ENCODE peak calls at places on chromosomes 7 and 10, in five cellular contexts. One of them, this sample, is unnamed.

GRCh38 chr7:1800876-1801275 is 130.8 kb downstream of the ELFN1 start:
- DNase-seq in prostate gland: no peak
- DNase-seq in pancreas: no peak
- DNase-seq in breast epithelium: no peak
- DNase-seq in naive thymus-derived CD4-positive, alpha-beta T cell: no peak
- DNase-seq in this sample: no peak

GRCh38 chr7:85630904-85631582 is 444.2 kb upstream of the SEMA3D start:
- DNase-seq in breast epithelium: no peak
- DNase-seq in prostate gland: no peak
- DNase-seq in pancreas: no peak
- DNase-seq in naive thymus-derived CD4-positive, alpha-beta T cell: no peak
- DNase-seq in this sample: peak

GRCh38 chr7:121172484-121172883 is 156.3 kb upstream of the WNT16 start:
- DNase-seq in naive thymus-derived CD4-positive, alpha-beta T cell: no peak
- DNase-seq in prostate gland: no peak
- DNase-seq in pancreas: no peak
- DNase-seq in breast epithelium: no peak
- DNase-seq in this sample: no peak

GRCh38 chr7:148327379-148327778 is 263.2 kb upstream of the C7orf33 start:
- DNase-seq in naive thymus-derived CD4-positive, alpha-beta T cell: no peak
- DNase-seq in prostate gland: no peak
- DNase-seq in breast epithelium: no peak
- DNase-seq in pancreas: no peak
- DNase-seq in this sample: no peak

GRCh38 chr10:48461623-48462481 is 143.0 kb downstream of the ARHGAP22 start:
- DNase-seq in naive thymus-derived CD4-positive, alpha-beta T cell: no peak
- DNase-seq in pancreas: no peak
- DNase-seq in prostate gland: no peak
- DNase-seq in breast epithelium: peak
- DNase-seq in this sample: no peak

GRCh38 chr10:114045071-114045737 is 1.5 kb downstream of the ADRB1 start:
- DNase-seq in prostate gland: peak
- DNase-seq in pancreas: peak
- DNase-seq in breast epithelium: no peak
- DNase-seq in naive thymus-derived CD4-positive, alpha-beta T cell: no peak
- DNase-seq in this sample: no peak

GRCh38 chr7:64873517-64873916 is 29.6 kb upstream of the ZNF273 start:
- DNase-seq in naive thymus-derived CD4-positive, alpha-beta T cell: no peak
- DNase-seq in prostate gland: no peak
- DNase-seq in breast epithelium: no peak
- DNase-seq in pancreas: no peak
- DNase-seq in this sample: no peak

GRCh38 chr7:106424476-106425016 is 139.8 kb upstream of the NAMPT start:
- DNase-seq in prostate gland: no peak
- DNase-seq in pancreas: no peak
- DNase-seq in breast epithelium: no peak
- DNase-seq in naive thymus-derived CD4-positive, alpha-beta T cell: no peak
- DNase-seq in this sample: no peak

GRCh38 chr7:11970132-11970531 is 138.1 kb upstream of the THSD7A start:
- DNase-seq in prostate gland: no peak
- DNase-seq in naive thymus-derived CD4-positive, alpha-beta T cell: no peak
- DNase-seq in pancreas: no peak
- DNase-seq in breast epithelium: no peak
- DNase-seq in this sample: no peak

GRCh38 chr7:43572516-43573049 is 10.3 kb upstream of the STK17A start:
- DNase-seq in breast epithelium: peak
- DNase-seq in naive thymus-derived CD4-positive, alpha-beta T cell: no peak
- DNase-seq in pancreas: peak
- DNase-seq in prostate gland: no peak
- DNase-seq in this sample: peak

GRCh38 chr7:121913947-121914346 is 41.0 kb downstream of the PTPRZ1 start:
- DNase-seq in prostate gland: no peak
- DNase-seq in pancreas: no peak
- DNase-seq in breast epithelium: no peak
- DNase-seq in naive thymus-derived CD4-positive, alpha-beta T cell: no peak
- DNase-seq in this sample: peak

GRCh38 chr10:11181996-11182395 is 164.3 kb downstream of the CELF2 start:
- DNase-seq in naive thymus-derived CD4-positive, alpha-beta T cell: no peak
- DNase-seq in breast epithelium: no peak
- DNase-seq in pancreas: no peak
- DNase-seq in prostate gland: no peak
- DNase-seq in this sample: no peak

GRCh38 chr10:11189581-11190376 is 172.1 kb downstream of the CELF2 start:
- DNase-seq in prostate gland: no peak
- DNase-seq in naive thymus-derived CD4-positive, alpha-beta T cell: no peak
- DNase-seq in breast epithelium: no peak
- DNase-seq in pancreas: no peak
- DNase-seq in this sample: no peak

GRCh38 chr10:11184093-11184492 is 166.4 kb downstream of the CELF2 start:
- DNase-seq in pancreas: no peak
- DNase-seq in prostate gland: no peak
- DNase-seq in breast epithelium: no peak
- DNase-seq in naive thymus-derived CD4-positive, alpha-beta T cell: no peak
- DNase-seq in this sample: no peak

GRCh38 chr10:11183000-11183399 is 165.3 kb downstream of the CELF2 start:
- DNase-seq in breast epithelium: no peak
- DNase-seq in pancreas: no peak
- DNase-seq in naive thymus-derived CD4-positive, alpha-beta T cell: no peak
- DNase-seq in prostate gland: no peak
- DNase-seq in this sample: no peak

DNA sequence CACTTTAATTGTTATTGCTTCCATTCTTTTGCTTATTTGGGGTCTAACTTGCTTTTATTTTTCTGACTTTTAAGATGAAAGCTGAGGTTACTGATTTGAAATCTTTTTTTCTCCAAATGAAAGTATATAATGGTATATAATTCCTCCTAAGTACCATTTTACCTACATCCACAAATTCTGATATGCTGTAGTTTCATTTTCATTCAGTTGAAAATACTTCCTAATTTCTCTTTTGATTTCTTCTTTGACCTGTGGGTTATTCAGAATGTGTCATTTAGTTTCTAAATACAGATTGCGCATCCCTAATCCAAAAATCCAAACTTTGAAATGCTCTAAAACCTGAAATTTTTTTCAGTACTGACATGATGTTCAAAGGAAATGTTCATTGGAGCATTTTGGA is 168.7 kb downstream of the CELF2 start:
- DNase-seq in pancreas: no peak
- DNase-seq in prostate gland: no peak
- DNase-seq in naive thymus-derived CD4-positive, alpha-beta T cell: no peak
- DNase-seq in breast epithelium: no peak
- DNase-seq in this sample: no peak
- H3K27ac ChIP-seq in pancreas: no peak
- H3K27ac ChIP-seq in prostate gland: no peak
- H3K27ac ChIP-seq in naive thymus-derived CD4-positive, alpha-beta T cell: peak
- H3K27ac ChIP-seq in breast epithelium: no peak
- H3K27ac ChIP-seq in this sample: no peak

GRCh38 chr7:123557631-123558505 is at the start of gene NDUFA5:
- DNase-seq in naive thymus-derived CD4-positive, alpha-beta T cell: peak
- DNase-seq in pancreas: peak
- DNase-seq in breast epithelium: peak
- DNase-seq in prostate gland: peak
- DNase-seq in this sample: peak

GRCh38 chr7:123557016-123557630 is 495 bp downstream of the NDUFA5 start:
- DNase-seq in pancreas: no peak
- DNase-seq in prostate gland: no peak
- DNase-seq in breast epithelium: no peak
- DNase-seq in naive thymus-derived CD4-positive, alpha-beta T cell: no peak
- DNase-seq in this sample: peak

GRCh38 chr7:123555484-123555883 is 2.1 kb downstream of the NDUFA5 start:
- DNase-seq in pancreas: no peak
- DNase-seq in breast epithelium: no peak
- DNase-seq in naive thymus-derived CD4-positive, alpha-beta T cell: no peak
- DNase-seq in prostate gland: no peak
- DNase-seq in this sample: no peak

GRCh38 chr7:123562121-123562520 is 4.5 kb upstream of the NDUFA5 start:
- DNase-seq in prostate gland: no peak
- DNase-seq in naive thymus-derived CD4-positive, alpha-beta T cell: no peak
- DNase-seq in breast epithelium: no peak
- DNase-seq in pancreas: no peak
- DNase-seq in this sample: no peak

DNA sequence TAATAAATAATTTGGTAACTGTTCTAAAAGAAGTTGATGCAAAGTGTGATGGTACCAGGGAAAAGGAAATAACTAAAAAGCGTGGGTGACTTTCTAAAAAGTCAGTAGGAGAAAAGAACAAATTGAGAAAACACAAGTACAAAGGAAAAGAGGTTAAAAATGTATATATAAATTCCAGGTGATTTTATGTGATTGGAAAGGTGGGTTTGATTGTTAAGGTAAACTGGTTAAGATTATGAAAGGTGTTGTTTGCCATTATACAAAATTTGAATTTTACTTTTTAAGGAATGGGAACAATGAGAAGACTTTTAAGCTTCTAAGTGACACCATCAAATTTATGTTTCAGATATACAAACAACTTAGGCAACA is 872 bp upstream of the NDUFA5 start:
- DNase-seq in breast epithelium: no peak
- DNase-seq in naive thymus-derived CD4-positive, alpha-beta T cell: no peak
- DNase-seq in pancreas: no peak
- DNase-seq in prostate gland: no peak
- DNase-seq in this sample: no peak
- H3K27ac ChIP-seq in breast epithelium: peak
- H3K27ac ChIP-seq in naive thymus-derived CD4-positive, alpha-beta T cell: peak
- H3K27ac ChIP-seq in pancreas: no peak
- H3K27ac ChIP-seq in prostate gland: peak
- H3K27ac ChIP-seq in this sample: no peak

GRCh38 chr7:37212051-37212450 is 236.6 kb downstream of the ELMO1 start:
- DNase-seq in breast epithelium: no peak
- DNase-seq in prostate gland: no peak
- DNase-seq in pancreas: no peak
- DNase-seq in naive thymus-derived CD4-positive, alpha-beta T cell: no peak
- DNase-seq in this sample: peak
- H3K27ac ChIP-seq in breast epithelium: peak
- H3K27ac ChIP-seq in prostate gland: no peak
- H3K27ac ChIP-seq in pancreas: no peak
- H3K27ac ChIP-seq in naive thymus-derived CD4-positive, alpha-beta T cell: no peak
- H3K27ac ChIP-seq in this sample: peak

GRCh38 chr10:101014966-101015581 is 15.5 kb downstream of the LZTS2 start:
- DNase-seq in pancreas: no peak
- DNase-seq in prostate gland: no peak
- DNase-seq in breast epithelium: no peak
- DNase-seq in naive thymus-derived CD4-positive, alpha-beta T cell: no peak
- DNase-seq in this sample: no peak

GRCh38 chr10:101011517-101012423 is 12.2 kb downstream of the LZTS2 start:
- DNase-seq in breast epithelium: no peak
- DNase-seq in pancreas: peak
- DNase-seq in naive thymus-derived CD4-positive, alpha-beta T cell: no peak
- DNase-seq in prostate gland: no peak
- DNase-seq in this sample: no peak

GRCh38 chr10:101012525-101013364 is 13.1 kb downstream of the LZTS2 start:
- DNase-seq in breast epithelium: peak
- DNase-seq in pancreas: peak
- DNase-seq in prostate gland: peak
- DNase-seq in naive thymus-derived CD4-positive, alpha-beta T cell: peak
- DNase-seq in this sample: peak

GRCh38 chr10:101014230-101014884 is 14.7 kb downstream of the LZTS2 start:
- DNase-seq in prostate gland: peak
- DNase-seq in naive thymus-derived CD4-positive, alpha-beta T cell: peak
- DNase-seq in breast epithelium: peak
- DNase-seq in pancreas: peak
- DNase-seq in this sample: peak

GRCh38 chr10:101013365-101013825 is 13.8 kb downstream of the LZTS2 start:
- DNase-seq in naive thymus-derived CD4-positive, alpha-beta T cell: no peak
- DNase-seq in pancreas: peak
- DNase-seq in prostate gland: no peak
- DNase-seq in breast epithelium: no peak
- DNase-seq in this sample: no peak
- H3K27ac ChIP-seq in naive thymus-derived CD4-positive, alpha-beta T cell: no peak
- H3K27ac ChIP-seq in pancreas: no peak
- H3K27ac ChIP-seq in prostate gland: peak
- H3K27ac ChIP-seq in breast epithelium: peak
- H3K27ac ChIP-seq in this sample: no peak

GRCh38 chr10:10794776-10795175 is 222.9 kb upstream of the CELF2 start:
- DNase-seq in prostate gland: no peak
- DNase-seq in pancreas: no peak
- DNase-seq in naive thymus-derived CD4-positive, alpha-beta T cell: no peak
- DNase-seq in breast epithelium: no peak
- DNase-seq in this sample: no peak
- H3K27ac ChIP-seq in prostate gland: no peak
- H3K27ac ChIP-seq in pancreas: no peak
- H3K27ac ChIP-seq in naive thymus-derived CD4-positive, alpha-beta T cell: no peak
- H3K27ac ChIP-seq in breast epithelium: peak
- H3K27ac ChIP-seq in this sample: no peak

GRCh38 chr10:84311596-84311995 is 16.8 kb upstream of the CCSER2 start:
- DNase-seq in breast epithelium: no peak
- DNase-seq in prostate gland: no peak
- DNase-seq in naive thymus-derived CD4-positive, alpha-beta T cell: no peak
- DNase-seq in pancreas: no peak
- DNase-seq in this sample: no peak

GRCh38 chr10:84308481-84309304 is 19.7 kb upstream of the CCSER2 start:
- DNase-seq in naive thymus-derived CD4-positive, alpha-beta T cell: peak
- DNase-seq in prostate gland: peak
- DNase-seq in pancreas: no peak
- DNase-seq in breast epithelium: no peak
- DNase-seq in this sample: no peak

GRCh38 chr10:84308021-84308420 is 20.4 kb upstream of the CCSER2 start:
- DNase-seq in naive thymus-derived CD4-positive, alpha-beta T cell: no peak
- DNase-seq in prostate gland: no peak
- DNase-seq in breast epithelium: no peak
- DNase-seq in pancreas: no peak
- DNase-seq in this sample: no peak

GRCh38 chr10:84312816-84313215 is 15.6 kb upstream of the CCSER2 start:
- DNase-seq in pancreas: no peak
- DNase-seq in naive thymus-derived CD4-positive, alpha-beta T cell: no peak
- DNase-seq in prostate gland: no peak
- DNase-seq in breast epithelium: no peak
- DNase-seq in this sample: no peak

DNA sequence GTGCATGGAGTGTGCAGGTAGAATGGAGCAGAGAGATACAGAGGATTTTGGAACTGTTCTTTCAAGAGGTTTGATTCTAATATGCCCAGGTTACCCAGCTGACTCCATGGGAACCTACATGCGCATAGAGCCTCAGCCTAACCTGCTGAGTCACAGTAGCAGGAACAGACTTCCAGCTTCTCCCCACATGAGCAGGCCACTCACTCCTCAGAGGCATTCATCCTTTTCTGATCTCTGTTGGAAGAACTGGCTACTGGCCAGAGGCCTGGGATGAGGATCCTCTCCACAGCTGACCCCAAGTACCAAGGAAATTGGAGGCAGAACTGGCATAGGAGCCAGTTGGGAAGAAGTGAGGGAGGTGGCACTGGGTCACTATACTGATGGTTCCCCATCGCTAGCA is 17.9 kb upstream of the CCSER2 start:
- DNase-seq in pancreas: no peak
- DNase-seq in breast epithelium: no peak
- DNase-seq in naive thymus-derived CD4-positive, alpha-beta T cell: no peak
- DNase-seq in prostate gland: no peak
- DNase-seq in this sample: no peak
- H3K27ac ChIP-seq in pancreas: no peak
- H3K27ac ChIP-seq in breast epithelium: no peak
- H3K27ac ChIP-seq in naive thymus-derived CD4-positive, alpha-beta T cell: no peak
- H3K27ac ChIP-seq in prostate gland: no peak
- H3K27ac ChIP-seq in this sample: no peak

This sample was measured in MM.1S.